ENCODE peak calls at places on chromosomes 5 and 9, in ten cellular contexts. X is NCI-H187 treated with DMSO at 0.1 percent for 48 hours; C is transverse colon; M is thoracic aorta; D is fibroblast of lung; W is bronchial epithelial cell; R is cardiac fibroblast; H is activated T-helper 1 cell treated with anti-CD3 and anti-CD28 coated beads, Interleukin-12 subunit alpha, Interleukin-12 subunit beta, Interleukin-2, Interleukin-4 antibody, amounts not matched to agents 30 ng/mL and 10 ng/mL and 1 ng/mL, durations not matched to agents 14 hours and 24 hours and 36 hours; O is astrocyte of the spinal cord; S is SK-MEL-5. N is an unnamed sample.

GRCh38 chr5:134438641-134439621 is 27.2 kb upstream of the CDKN2AIPNL start:
- DNase-seq in W (peak), X (peak), M (no peak), C (peak), H (no peak), S (peak), O (peak), D (peak), R (peak), N (peak)

GRCh38 chr5:84535281-84535680 is 150.6 kb upstream of the EDIL3 start:
- DNase-seq in O (peak), X (no peak), W (peak), D (peak), S (no peak), H (no peak), C (no peak), M (no peak), R (no peak), N (no peak)

GRCh38 chr5:2149196-2149541 is 266.4 kb upstream of the IRX4 start:
- DNase-seq in D (peak), C (no peak), R (no peak), H (peak), O (no peak), M (no peak), W (no peak), X (no peak), S (no peak), N (no peak)

GRCh38 chr9:78297672-78297961 is 692 bp downstream of the PSAT1 start:
- DNase-seq in H (no peak), O (peak), S (peak), X (no peak), M (no peak), D (peak), C (no peak), W (peak), R (peak), N (peak)

GRCh38 chr9:20662156-20662555 is 21.9 kb upstream of the FOCAD start:
- DNase-seq in M (no peak), H (no peak), W (no peak), X (no peak), D (no peak), S (no peak), R (no peak), O (no peak), C (no peak), N (no peak)

GRCh38 chr5:38921174-38921573 is 75.4 kb downstream of the OSMR start:
- DNase-seq in W (no peak), O (no peak), M (no peak), C (no peak), X (no peak), S (no peak), D (no peak), R (no peak), H (no peak), N (peak)

GRCh38 chr5:1376921-1377320 is 32.0 kb upstream of the CLPTM1L start:
- DNase-seq in S (no peak), O (no peak), R (no peak), M (no peak), H (no peak), D (no peak), C (no peak), X (no peak), W (no peak), N (no peak)

GRCh38 chr5:116953251-116953934 is 378.8 kb upstream of the SEMA6A start:
- DNase-seq in M (no peak), H (no peak), X (no peak), C (no peak), R (no peak), W (no peak), O (no peak), D (no peak), S (peak), N (no peak)

GRCh38 chr5:78182838-78183237 is 111.7 kb downstream of the AP3B1 start:
- DNase-seq in M (no peak), W (peak), X (no peak), O (no peak), C (peak), D (no peak), S (no peak), H (no peak), R (no peak), N (no peak)

GRCh38 chr5:44987026-44987425 is 178.3 kb downstream of the MRPS30 start:
- DNase-seq in D (no peak), S (no peak), R (no peak), X (no peak), C (no peak), H (no peak), M (no peak), W (peak), O (peak), N (no peak)

GRCh38 chr5:72064801-72065570 is 42.3 kb upstream of the MAP1B start:
- DNase-seq in X (peak), M (no peak), R (no peak), C (no peak), H (no peak), S (no peak), O (no peak), D (no peak), W (no peak), N (no peak)

GRCh38 chr5:101561018-101561417 is 657.9 kb upstream of the ST8SIA4 start:
- DNase-seq in S (no peak), H (no peak), W (peak), M (no peak), C (no peak), X (no peak), O (no peak), D (no peak), R (no peak), N (no peak)

GRCh38 chr5:115949096-115949495 is 13.2 kb upstream of the LVRN start:
- DNase-seq in D (peak), O (no peak), W (no peak), H (no peak), X (no peak), C (no peak), M (no peak), S (no peak), R (no peak), N (no peak)

GRCh38 chr9:69295872-69296562 is 29.0 kb upstream of the ENTREP1 start:
- DNase-seq in X (no peak), C (no peak), S (no peak), W (no peak), M (no peak), D (no peak), O (no peak), R (no peak), H (no peak), N (peak)

GRCh38 chr5:129977810-129978209 is 73.5 kb downstream of the CHSY3 start:
- DNase-seq in R (no peak), O (no peak), X (no peak), S (no peak), M (no peak), W (no peak), D (no peak), C (no peak), H (no peak), N (no peak)

GRCh38 chr5:57174850-57175525 is 1.1 kb downstream of the GPBP1 start:
- DNase-seq in M (no peak), X (no peak), H (peak), D (no peak), O (no peak), S (peak), W (no peak), C (no peak), R (no peak), N (peak)

GRCh38 chr9:113967380-113967779 is 91.3 kb downstream of the ZNF618 start:
- DNase-seq in S (no peak), O (no peak), R (no peak), M (no peak), D (no peak), C (no peak), W (no peak), H (no peak), X (no peak), N (no peak)

GRCh38 chr9:70058569-70059161 is 15.0 kb downstream of the MAMDC2 start:
- DNase-seq in C (no peak), S (no peak), R (no peak), D (no peak), M (no peak), O (no peak), X (no peak), H (no peak), W (no peak), N (no peak)

GRCh38 chr9:35071814-35072460 is 488 bp downstream of the VCP start:
- DNase-seq in H (peak), D (peak), C (peak), S (peak), R (peak), M (peak), O (peak), W (peak), X (no peak), N (peak)

GRCh38 chr9:90870646-90871326 is 69.2 kb downstream of the SYK start:
- DNase-seq in W (peak), X (no peak), M (no peak), O (peak), H (no peak), C (peak), S (peak), R (peak), D (peak), N (peak)

GRCh38 chr5:57174128-57174849 is 430 bp downstream of the GPBP1 start:
- DNase-seq in M (no peak), W (no peak), O (no peak), S (peak), X (no peak), C (peak), R (peak), D (peak), H (peak), N (peak)

GRCh38 chr9:103821115-103821514 is 273.0 kb upstream of the SMC2 start:
- DNase-seq in W (no peak), S (no peak), H (no peak), O (no peak), R (no peak), X (no peak), D (no peak), C (no peak), M (no peak), N (no peak)

GRCh38 chr9:81690251-81690851 is 1.0 kb upstream of the TLE1 start:
- DNase-seq in O (no peak), S (no peak), W (peak), X (no peak), H (no peak), C (peak), R (peak), D (no peak), M (no peak), N (peak)

GRCh38 chr5:36958612-36959011 is 82.0 kb downstream of the NIPBL start:
- DNase-seq in W (peak), H (no peak), R (no peak), M (no peak), O (no peak), X (no peak), D (no peak), C (no peak), S (no peak), N (no peak)

GRCh38 chr5:132199116-132199680 is 28.5 kb downstream of the P4HA2 start:
- DNase-seq in D (no peak), X (no peak), M (no peak), W (no peak), R (no peak), H (no peak), S (no peak), O (no peak), C (no peak), N (no peak)

GRCh38 chr5:116486588-116486987 is 88.0 kb downstream of the SEMA6A start:
- DNase-seq in C (no peak), M (no peak), O (no peak), S (no peak), W (peak), X (no peak), D (no peak), H (no peak), R (no peak), N (no peak)

GRCh38 chr9:36080519-36080918 is 43.8 kb downstream of the RECK start:
- DNase-seq in O (peak), S (no peak), D (no peak), H (no peak), X (no peak), R (no peak), M (no peak), W (no peak), C (no peak), N (no peak)

GRCh38 chr5:123119334-123119986 is 30.4 kb downstream of the PRDM6 start:
- DNase-seq in W (no peak), S (peak), O (peak), C (no peak), H (no peak), R (peak), D (peak), X (no peak), M (no peak), N (peak)

GRCh38 chr5:15574806-15575205 is 74.8 kb downstream of the FBXL7 start:
- DNase-seq in C (no peak), X (no peak), H (no peak), M (no peak), O (peak), W (no peak), S (peak), D (peak), R (peak), N (peak)

GRCh38 chr5:126811515-126812198 is 34.7 kb downstream of the LMNB1 start:
- DNase-seq in O (peak), X (no peak), M (no peak), C (no peak), D (no peak), W (peak), R (peak), H (peak), S (peak), N (peak)

GRCh38 chr5:172299916-172300439 is 16.4 kb upstream of the UBTD2 start:
- DNase-seq in C (no peak), X (no peak), S (no peak), O (peak), D (peak), M (no peak), H (no peak), R (peak), W (peak), N (peak)

GRCh38 chr5:109688647-109688998 is 1.1 kb upstream of the MAN2A1 start:
- DNase-seq in S (peak), M (no peak), C (peak), H (no peak), O (peak), W (no peak), D (peak), R (no peak), X (no peak), N (no peak)

GRCh38 chr5:24401767-24402166 is 243.0 kb downstream of the CDH10 start:
- DNase-seq in H (no peak), R (peak), X (no peak), O (peak), M (no peak), W (peak), D (no peak), C (no peak), S (no peak), N (no peak)